ENCODE peak calls at places on chromosomes 6 and 20, in four cellular contexts. U, X, M and N are unnamed samples. For H3K9me3, the result is how much of the 10 kb centered on the place peaks cover.

GRCh38 chr20:35395728-35396127 is 16.0 kb downstream of the UQCC1 start:
- DNase-seq in X (no peak), U (no peak), M (no peak), N (no peak)

GRCh38 chr20:8404912-8405635 is 273.0 kb downstream of the PLCB1 start:
- DNase-seq in M (no peak), X (no peak), U (no peak), N (no peak)

GRCh38 chr6:22727709-22728108 is 158.3 kb downstream of the HDGFL1 start:
- DNase-seq in M (no peak), X (no peak), U (no peak), N (no peak)

GRCh38 chr6:90263653-90264052 is 33.0 kb downstream of the BACH2 start:
- DNase-seq in X (no peak), U (no peak), M (no peak), N (no peak)

GRCh38 chr6:154478691-154479090 is 31.8 kb downstream of the CNKSR3 start:
- DNase-seq in U (no peak), M (no peak), X (no peak), N (no peak)

GRCh38 chr6:106377061-106377540 is 16.6 kb downstream of the CRYBG1 start:
- DNase-seq in M (no peak), U (no peak), X (no peak), N (no peak)

GRCh38 chr6:155676346-155676745 is 220.7 kb upstream of the NOX3 start:
- DNase-seq in U (no peak), X (no peak), M (no peak), N (no peak)

GRCh38 chr20:836188-836587 is 2.7 kb downstream of the FAM110A start:
- DNase-seq in M (no peak), U (no peak), X (no peak), N (no peak)

GRCh38 chr20:62400541-62400940 is 6.5 kb downstream of the CABLES2 start:
- DNase-seq in M (no peak), U (no peak), X (no peak), N (no peak)

GRCh38 chr20:62402456-62402855 is 4.6 kb downstream of the CABLES2 start:
- DNase-seq in X (no peak), M (no peak), U (no peak), N (no peak)

GRCh38 chr20:62400021-62400420 is 7.1 kb downstream of the CABLES2 start:
- DNase-seq in U (no peak), M (no peak), X (no peak), N (no peak)

GRCh38 chr20:62403331-62403730 is 3.8 kb downstream of the CABLES2 start:
- DNase-seq in X (no peak), M (no peak), U (no peak), N (no peak)

DNA sequence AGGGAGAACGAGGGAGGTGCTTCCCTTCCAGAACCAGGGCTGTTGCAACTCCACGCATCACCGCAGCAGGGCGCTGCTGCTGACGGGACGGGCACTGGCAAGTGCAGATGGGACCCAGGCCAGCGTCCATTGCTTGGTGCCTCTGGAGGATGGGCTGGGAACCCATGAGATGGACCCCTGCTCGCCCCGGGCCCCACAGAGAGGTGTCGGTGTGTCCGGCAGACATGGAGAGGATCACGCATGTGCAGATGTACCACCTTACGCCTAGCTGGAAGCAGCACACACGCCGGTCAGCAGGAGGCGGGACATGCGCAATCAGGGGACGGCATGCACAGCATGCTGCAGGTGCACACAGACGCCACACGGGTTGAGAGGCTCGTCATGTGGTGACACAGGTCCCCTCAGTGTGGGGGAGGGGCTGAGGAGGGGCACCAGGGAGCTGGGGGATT is 5.7 kb downstream of the CABLES2 start:
- DNase-seq in X (no peak), M (no peak), U (no peak), N (no peak)
- TF ChIP-seq CTCF in X (no peak), M (no peak), U (no peak), N (no peak)

GRCh38 chr6:170089937-170090335 is 200.9 kb downstream of the DLL1 start:
- DNase-seq in U (no peak), M (no peak), X (no peak), N (no peak)
- H3K27ac ChIP-seq in U (no peak), M (no peak), X (no peak), N (no peak)

DNA sequence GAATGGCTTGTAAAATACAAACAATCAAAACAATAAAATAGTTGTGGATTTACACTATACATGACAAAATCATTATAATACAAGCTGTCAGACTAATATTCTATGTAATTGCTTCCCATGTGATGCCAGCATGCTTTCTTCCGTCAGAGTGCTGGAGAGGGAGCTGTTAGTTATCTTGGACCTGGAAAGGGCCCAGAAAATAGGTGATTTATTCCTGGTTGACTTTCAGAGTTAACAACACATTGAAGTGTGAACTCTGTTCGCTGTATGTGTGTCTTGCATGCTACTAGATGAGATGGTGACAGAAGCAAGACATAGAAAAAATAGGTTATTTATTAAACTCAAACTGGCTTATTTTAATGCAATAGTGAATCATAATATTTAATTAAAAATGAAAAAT is 70.2 kb downstream of the CDYL start:
- DNase-seq in M (no peak), X (no peak), U (no peak), N (no peak)
- H3K9me3 ChIP-seq in M (under half), X (under half), U (under half), N (under half)

GRCh38 chr6:147974376-147974775 is 368.3 kb upstream of the SASH1 start:
- DNase-seq in X (no peak), M (no peak), U (no peak), N (no peak)
- TF ChIP-seq CTCF in X (no peak), M (no peak), U (no peak), N (no peak)

GRCh38 chr20:41670631-41671030 is 52.5 kb upstream of the CHD6 start:
- DNase-seq in M (no peak), U (no peak), X (no peak), N (no peak)
- H3K27ac ChIP-seq in M (no peak), U (no peak), X (no peak), N (no peak)

GRCh38 chr6:107794771-107795170 is 29.3 kb downstream of the SCML4 start:
- DNase-seq in M (no peak), X (no peak), U (no peak), N (no peak)
- H3K9me3 ChIP-seq in M (under half), X (under half), U (under half), N (under half)

DNA sequence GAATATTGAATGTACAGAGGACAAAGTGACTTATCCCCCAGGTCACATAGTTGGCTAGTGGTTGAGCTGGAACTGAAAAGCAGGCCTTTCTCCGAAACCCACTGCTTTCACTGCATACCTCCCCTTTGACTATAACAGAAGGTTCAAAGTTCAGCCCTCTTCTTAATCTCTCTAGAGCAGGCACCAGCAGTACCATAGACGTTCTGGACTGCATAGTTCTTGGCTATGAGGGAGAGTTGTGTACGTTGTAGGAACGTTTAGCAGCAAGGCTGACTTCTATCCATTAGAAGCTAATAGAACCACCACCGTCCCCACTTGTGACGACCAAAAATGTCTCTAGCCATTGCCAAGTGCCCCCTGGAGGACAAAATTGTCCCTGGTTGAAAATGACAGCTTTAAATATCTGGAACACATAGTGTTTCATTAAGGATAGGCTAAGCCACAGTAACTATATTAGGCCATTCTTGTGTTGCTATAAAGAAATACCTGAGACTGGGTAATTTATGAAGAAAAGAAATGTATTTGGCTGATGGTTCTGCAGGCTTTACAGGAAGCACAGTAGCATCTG is 123.8 kb upstream of the MTHFD1L start:
- DNase-seq in U (no peak), M (no peak), X (peak), N (no peak)
- TF ChIP-seq CTCF in U (peak), M (peak), X (peak), N (no peak)